ENCODE peak calls at places on chromosomes 5 and 9, in four cellular contexts. W, F, N and I are unnamed samples.

GRCh38 chr9:3585616-3586015 is 59.8 kb upstream of the RFX3 start:
- DNase-seq in W (no peak), F (no peak), N (no peak), I (no peak)

GRCh38 chr9:2158111-2158610 is 143.0 kb downstream of the SMARCA2 start:
- DNase-seq in W (peak; percentile 67), F (no peak), N (peak; percentile 39), I (peak; percentile 67)

GRCh38 chr5:14035859-14036440 is 91.5 kb upstream of the DNAH5 start:
- DNase-seq in W (peak; percentile 100), F (no peak), N (no peak), I (peak; percentile 95)

GRCh38 chr5:88883566-88884434 is 816 bp upstream of the MEF2C start:
- DNase-seq in W (peak; percentile 79), F (peak; percentile 58), N (no peak), I (no peak)

GRCh38 chr5:140041492-140042421 is 1.3 kb downstream of the NRG2 start:
- DNase-seq in W (peak; percentile 12), F (no peak), N (peak; percentile 36), I (peak; percentile 42)

GRCh38 chr9:131667576-131667975 is 72.3 kb downstream of the RAPGEF1 start:
- DNase-seq in W (no peak), F (no peak), N (no peak), I (no peak)

GRCh38 chr9:4743131-4743875 is 2.3 kb upstream of the AK3 start:
- DNase-seq in W (no peak), F (no peak), N (no peak), I (no peak)

GRCh38 chr5:33588654-33589372 is 148.0 kb downstream of the TARS1 start:
- DNase-seq in W (no peak), F (peak; percentile 65), N (no peak), I (peak; percentile 21)

GRCh38 chr5:106314221-106314824 is 1356.4 kb downstream of the EFNA5 start:
- DNase-seq in W (peak; percentile 17), F (no peak), N (no peak), I (no peak)

GRCh38 chr9:91682806-91683205 is 259.2 kb upstream of the NFIL3 start:
- DNase-seq in W (peak; percentile 57), F (no peak), N (no peak), I (no peak)

GRCh38 chr9:13284011-13284410 is 4.5 kb upstream of the MPDZ start:
- DNase-seq in W (peak; percentile 47), F (no peak), N (no peak), I (no peak)

GRCh38 chr5:1010641-1011046 is 2.0 kb downstream of the NKD2 start:
- DNase-seq in W (no peak), F (no peak), N (no peak), I (no peak)

GRCh38 chr5:136082390-136083193 is 50.1 kb upstream of the SMAD5 start:
- DNase-seq in W (peak; percentile 77), F (peak; percentile 74), N (no peak), I (peak; percentile 70)

GRCh38 chr5:135307143-135307903 is 91.7 kb downstream of the MACROH2A1 start:
- DNase-seq in W (no peak), F (no peak), N (no peak), I (no peak)

GRCh38 chr5:144547098-144547499 is 376.4 kb downstream of the KCTD16 start:
- DNase-seq in W (peak; percentile 3), F (no peak), N (no peak), I (no peak)

GRCh38 chr5:160434022-160434531 is 12.4 kb downstream of the PTTG1 start:
- DNase-seq in W (no peak), F (no peak), N (peak; percentile 86), I (no peak)

GRCh38 chr5:542693-543311 is 18.6 kb upstream of the SLC9A3 start:
- DNase-seq in W (no peak), F (no peak), N (no peak), I (no peak)

GRCh38 chr5:176994460-176995121 is 12.0 kb downstream of the UIMC1 start:
- DNase-seq in W (peak; percentile 60), F (peak; percentile 83), N (peak; percentile 77), I (no peak)

DNA sequence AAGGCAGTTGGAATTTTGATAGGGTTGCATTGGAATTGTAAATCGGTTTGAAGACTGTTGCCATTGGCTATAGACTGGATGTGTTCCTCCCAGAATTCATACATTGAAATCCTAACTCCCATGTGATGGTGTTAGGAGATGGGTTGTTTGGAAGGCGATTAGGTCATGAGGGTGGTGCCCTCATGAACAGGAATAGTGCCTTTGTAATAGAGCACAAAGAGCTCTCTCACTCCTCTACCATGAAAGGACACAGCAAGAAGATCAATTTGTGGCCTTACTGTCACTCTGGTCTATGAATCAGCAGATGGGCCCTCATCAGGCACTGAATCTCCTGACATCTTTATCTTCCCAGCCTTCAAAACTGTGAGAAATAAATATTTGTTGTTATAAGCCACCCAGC is 133.2 kb downstream of the PARP8 start:
- DNase-seq in W (no peak), F (no peak), N (no peak), I (no peak)
- TF ChIP-seq ELK1 in W (no peak), F (no peak), N (no peak), I (no peak)

GRCh38 chr5:71719092-71719964 is at the start of gene CARTPT:
- DNase-seq in W (peak; percentile 6), F (peak; percentile 22), N (no peak), I (no peak)
- TF ChIP-seq ELK1 in W (no peak), F (no peak), N (no peak), I (no peak)

GRCh38 chr5:50655810-50656205 is 10.6 kb upstream of the PARP8 start:
- DNase-seq in W (no peak), F (no peak), N (no peak), I (no peak)
- TF ChIP-seq ELK1 in W (no peak), F (no peak), N (no peak), I (no peak)

GRCh38 chr5:9888517-9888916 is 258.4 kb upstream of the TAS2R1 start:
- DNase-seq in W (peak; percentile 96), F (no peak), N (no peak), I (no peak)
- TF ChIP-seq ELK1 in W (no peak), F (no peak), N (no peak), I (no peak)

GRCh38 chr5:29148073-29148472 is 2045.4 kb upstream of the CDH6 start:
- DNase-seq in W (no peak), F (no peak), N (no peak), I (no peak)

GRCh38 chr5:29148581-29148980 is 2044.9 kb upstream of the CDH6 start:
- DNase-seq in W (no peak), F (no peak), N (no peak), I (no peak)

DNA sequence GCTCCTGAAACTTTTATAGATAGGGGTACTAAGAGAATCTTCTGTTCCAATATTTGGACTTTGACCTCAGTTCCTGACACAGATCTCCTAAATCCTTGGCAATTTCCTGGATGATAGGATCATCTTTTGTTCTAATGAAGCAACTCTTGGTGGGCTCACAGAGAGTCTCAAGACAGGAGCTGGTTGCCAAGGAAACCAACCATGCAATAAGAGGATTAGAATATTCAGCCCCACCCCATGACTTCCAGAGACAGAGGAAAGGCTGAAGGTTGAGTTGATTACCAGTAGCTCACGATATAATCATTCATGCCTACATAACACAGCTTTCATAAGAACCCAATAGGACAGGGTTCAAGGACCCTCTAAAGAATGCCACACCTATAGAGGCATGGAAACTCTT is 2050.2 kb upstream of the CDH6 start:
- DNase-seq in W (no peak), F (no peak), N (no peak), I (no peak)
- TF ChIP-seq ELK1 in W (no peak), F (no peak), N (no peak), I (no peak)

GRCh38 chr5:37208883-37209808 is 40.0 kb downstream of the CPLANE1 start:
- DNase-seq in W (peak; percentile 25), F (no peak), N (no peak), I (no peak)
- TF ChIP-seq ELK1 in W (no peak), F (no peak), N (no peak), I (no peak)

DNA sequence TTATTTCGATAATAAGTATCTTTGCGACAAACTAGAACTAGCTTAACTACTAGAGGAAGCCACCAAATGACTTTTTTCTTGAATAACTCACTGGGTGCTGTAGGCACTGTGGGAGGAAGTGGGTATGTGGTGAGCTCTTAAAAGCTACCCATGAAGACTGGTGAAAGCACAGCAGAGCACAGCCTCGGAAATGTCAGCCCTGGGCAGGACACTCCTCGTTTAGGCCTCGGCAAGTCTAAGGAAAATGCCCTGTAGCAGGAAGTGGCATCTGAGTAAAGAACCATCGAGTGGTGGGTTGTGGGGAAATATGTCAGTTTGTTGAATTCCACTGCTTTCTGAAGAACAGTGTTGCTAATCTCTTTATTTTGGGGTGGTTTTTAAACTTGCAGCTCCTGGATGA is 44.0 kb upstream of the NCS1 start:
- DNase-seq in W (no peak), F (no peak), N (peak; percentile 66), I (no peak)
- TF ChIP-seq ELK1 in W (no peak), F (no peak), N (no peak), I (no peak)